ENCODE peak calls at places on chromosomes 4 and X, in four cellular contexts. One of them, this sample, is unnamed.

GRCh38 chr4:169272265-169272886 is 1.6 kb upstream of the SH3RF1 start:
- DNase-seq in Panc1: no peak
- DNase-seq in epithelial cell of proximal tubule: no peak
- DNase-seq in left ventricle myocardium inferior: no peak
- DNase-seq in this sample: no peak

GRCh38 chrX:108070891-108071290 is 20.5 kb downstream of the PSMD10 start:
- DNase-seq in Panc1: no peak
- DNase-seq in left ventricle myocardium inferior: no peak
- DNase-seq in epithelial cell of proximal tubule: no peak
- DNase-seq in this sample: no peak

GRCh38 chrX:6002056-6002455 is 226.6 kb downstream of the NLGN4X start:
- DNase-seq in Panc1: no peak
- DNase-seq in epithelial cell of proximal tubule: no peak
- DNase-seq in left ventricle myocardium inferior: no peak
- DNase-seq in this sample: no peak

GRCh38 chrX:151870603-151871002 is 42.1 kb upstream of the MAGEA4 start:
- DNase-seq in left ventricle myocardium inferior: no peak
- DNase-seq in epithelial cell of proximal tubule: peak
- DNase-seq in Panc1: no peak
- DNase-seq in this sample: no peak

GRCh38 chr4:162727232-162727631 is 439.5 kb downstream of the NAF1 start:
- DNase-seq in Panc1: no peak
- DNase-seq in epithelial cell of proximal tubule: no peak
- DNase-seq in left ventricle myocardium inferior: no peak
- DNase-seq in this sample: no peak

GRCh38 chr4:77146426-77147399 is 10.3 kb upstream of the CCNG2 start:
- DNase-seq in epithelial cell of proximal tubule: no peak
- DNase-seq in left ventricle myocardium inferior: no peak
- DNase-seq in Panc1: no peak
- DNase-seq in this sample: no peak

GRCh38 chrX:49292400-49293362 is 10.8 kb upstream of the GAGE10 start:
- DNase-seq in epithelial cell of proximal tubule: no peak
- DNase-seq in Panc1: no peak
- DNase-seq in left ventricle myocardium inferior: no peak
- DNase-seq in this sample: no peak

GRCh38 chr4:87209696-87210095 is 10.7 kb downstream of the KLHL8 start:
- DNase-seq in left ventricle myocardium inferior: peak
- DNase-seq in Panc1: no peak
- DNase-seq in epithelial cell of proximal tubule: no peak
- DNase-seq in this sample: no peak

GRCh38 chr4:76996445-76996844 is 46.9 kb downstream of the SEPTIN11 start:
- DNase-seq in Panc1: no peak
- DNase-seq in left ventricle myocardium inferior: no peak
- DNase-seq in epithelial cell of proximal tubule: no peak
- DNase-seq in this sample: no peak

GRCh38 chr4:6876440-6876839 is 33.2 kb upstream of the TBC1D14 start:
- DNase-seq in left ventricle myocardium inferior: no peak
- DNase-seq in epithelial cell of proximal tubule: no peak
- DNase-seq in Panc1: no peak
- DNase-seq in this sample: no peak

GRCh38 chr4:82429728-82430192 is 502 bp downstream of the HNRNPDL start:
- DNase-seq in epithelial cell of proximal tubule: no peak
- DNase-seq in Panc1: no peak
- DNase-seq in left ventricle myocardium inferior: no peak
- DNase-seq in this sample: no peak

GRCh38 chr4:139815646-139816601 is 150.3 kb downstream of the MGST2 start:
- DNase-seq in left ventricle myocardium inferior: peak
- DNase-seq in Panc1: no peak
- DNase-seq in epithelial cell of proximal tubule: peak
- DNase-seq in this sample: no peak

GRCh38 chr4:3713346-3713745 is 52.8 kb upstream of the ADRA2C start:
- DNase-seq in epithelial cell of proximal tubule: no peak
- DNase-seq in Panc1: no peak
- DNase-seq in left ventricle myocardium inferior: no peak
- DNase-seq in this sample: no peak

GRCh38 chr4:173990126-173990878 is 293.2 kb downstream of the FBXO8 start:
- DNase-seq in left ventricle myocardium inferior: no peak
- DNase-seq in Panc1: peak
- DNase-seq in epithelial cell of proximal tubule: no peak
- DNase-seq in this sample: no peak

GRCh38 chr4:6331018-6331417 is 61.4 kb downstream of the WFS1 start:
- DNase-seq in Panc1: no peak
- DNase-seq in left ventricle myocardium inferior: no peak
- DNase-seq in epithelial cell of proximal tubule: no peak
- DNase-seq in this sample: no peak

GRCh38 chrX:15416133-15416993 is 32.1 kb upstream of the VEGFD start:
- DNase-seq in Panc1: no peak
- DNase-seq in epithelial cell of proximal tubule: no peak
- DNase-seq in left ventricle myocardium inferior: no peak
- DNase-seq in this sample: no peak

GRCh38 chrX:15497865-15498264 is 2.7 kb upstream of the BMX start:
- DNase-seq in epithelial cell of proximal tubule: no peak
- DNase-seq in Panc1: peak
- DNase-seq in left ventricle myocardium inferior: peak
- DNase-seq in this sample: no peak

GRCh38 chr4:121273191-121273590 is 107.6 kb downstream of the QRFPR start:
- DNase-seq in Panc1: no peak
- DNase-seq in left ventricle myocardium inferior: no peak
- DNase-seq in epithelial cell of proximal tubule: no peak
- DNase-seq in this sample: no peak

GRCh38 chr4:74671074-74671698 is 123.1 kb downstream of the BTC start:
- DNase-seq in left ventricle myocardium inferior: peak
- DNase-seq in epithelial cell of proximal tubule: no peak
- DNase-seq in Panc1: no peak
- DNase-seq in this sample: no peak
- TF ChIP-seq CTCF in left ventricle myocardium inferior: peak
- TF ChIP-seq CTCF in epithelial cell of proximal tubule: peak
- TF ChIP-seq CTCF in Panc1: peak
- TF ChIP-seq CTCF in this sample: peak

GRCh38 chrX:135449637-135450550 is 28.1 kb downstream of the SMIM10L2A start:
- DNase-seq in Panc1: no peak
- DNase-seq in epithelial cell of proximal tubule: no peak
- DNase-seq in left ventricle myocardium inferior: no peak
- DNase-seq in this sample: no peak
- TF ChIP-seq CTCF in Panc1: no peak
- TF ChIP-seq CTCF in epithelial cell of proximal tubule: no peak
- TF ChIP-seq CTCF in left ventricle myocardium inferior: no peak
- TF ChIP-seq CTCF in this sample: no peak

GRCh38 chr4:30719363-30720020 is 677 bp upstream of the PCDH7 start:
- DNase-seq in epithelial cell of proximal tubule: no peak
- DNase-seq in left ventricle myocardium inferior: peak
- DNase-seq in Panc1: no peak
- DNase-seq in this sample: peak

GRCh38 chr4:30717208-30718020 is 2.8 kb upstream of the PCDH7 start:
- DNase-seq in Panc1: no peak
- DNase-seq in epithelial cell of proximal tubule: no peak
- DNase-seq in left ventricle myocardium inferior: peak
- DNase-seq in this sample: peak

GRCh38 chr4:30718021-30718888 is 1.9 kb upstream of the PCDH7 start:
- DNase-seq in epithelial cell of proximal tubule: no peak
- DNase-seq in left ventricle myocardium inferior: peak
- DNase-seq in Panc1: no peak
- DNase-seq in this sample: peak

GRCh38 chr4:30720021-30720655 is at the start of gene PCDH7:
- DNase-seq in Panc1: no peak
- DNase-seq in epithelial cell of proximal tubule: no peak
- DNase-seq in left ventricle myocardium inferior: peak
- DNase-seq in this sample: no peak

GRCh38 chr4:30718889-30719252 is 1.3 kb upstream of the PCDH7 start:
- DNase-seq in epithelial cell of proximal tubule: no peak
- DNase-seq in Panc1: no peak
- DNase-seq in left ventricle myocardium inferior: no peak
- DNase-seq in this sample: no peak
- TF ChIP-seq CTCF in epithelial cell of proximal tubule: no peak
- TF ChIP-seq CTCF in Panc1: peak
- TF ChIP-seq CTCF in left ventricle myocardium inferior: peak
- TF ChIP-seq CTCF in this sample: peak

DNA sequence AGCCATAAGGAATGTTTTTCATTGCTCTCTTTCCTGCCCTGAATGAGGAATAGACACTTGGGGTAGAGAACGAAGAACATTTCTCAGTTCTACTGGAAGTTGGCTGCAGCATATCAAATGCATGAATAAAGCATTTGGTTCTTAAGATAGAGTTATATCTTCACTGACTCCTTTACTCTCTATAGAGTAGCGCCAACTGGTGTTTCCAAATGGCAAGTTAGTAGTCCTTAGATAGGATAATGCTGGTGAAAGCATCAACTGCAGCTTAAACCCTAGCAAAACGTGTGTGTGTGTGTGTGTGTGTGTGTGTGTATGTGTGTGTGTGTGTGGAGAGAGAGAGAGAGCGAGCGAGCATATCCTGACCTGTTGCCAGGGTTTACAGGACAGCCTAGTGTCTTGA is 62.2 kb upstream of the FRMPD4 start:
- DNase-seq in epithelial cell of proximal tubule: no peak
- DNase-seq in left ventricle myocardium inferior: no peak
- DNase-seq in Panc1: no peak
- DNase-seq in this sample: no peak
- TF ChIP-seq CTCF in epithelial cell of proximal tubule: peak
- TF ChIP-seq CTCF in left ventricle myocardium inferior: no peak
- TF ChIP-seq CTCF in Panc1: no peak
- TF ChIP-seq CTCF in this sample: no peak

DNA sequence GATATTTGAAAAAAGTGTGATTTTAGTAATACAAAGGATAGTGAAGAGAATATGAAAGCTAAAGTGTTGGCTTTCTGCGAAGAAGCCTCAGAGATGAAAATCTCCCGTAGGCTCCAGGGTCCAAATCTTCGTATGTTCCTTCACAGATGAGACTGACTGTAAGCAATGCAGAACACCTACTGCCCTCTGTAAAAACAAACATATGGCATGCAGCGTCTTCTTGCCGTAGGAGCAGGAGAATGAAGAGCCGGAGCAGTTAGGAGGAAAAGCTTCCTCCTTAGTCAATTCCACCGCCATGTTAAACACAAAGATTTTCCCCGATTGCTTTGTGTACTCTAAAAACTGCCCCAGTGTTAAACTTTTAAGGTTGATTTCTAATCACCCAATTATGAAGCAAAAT is 22.5 kb downstream of the RWDD4 start:
- DNase-seq in Panc1: no peak
- DNase-seq in epithelial cell of proximal tubule: no peak
- DNase-seq in left ventricle myocardium inferior: no peak
- DNase-seq in this sample: no peak
- TF ChIP-seq CTCF in Panc1: no peak
- TF ChIP-seq CTCF in epithelial cell of proximal tubule: no peak
- TF ChIP-seq CTCF in left ventricle myocardium inferior: no peak
- TF ChIP-seq CTCF in this sample: peak

DNA sequence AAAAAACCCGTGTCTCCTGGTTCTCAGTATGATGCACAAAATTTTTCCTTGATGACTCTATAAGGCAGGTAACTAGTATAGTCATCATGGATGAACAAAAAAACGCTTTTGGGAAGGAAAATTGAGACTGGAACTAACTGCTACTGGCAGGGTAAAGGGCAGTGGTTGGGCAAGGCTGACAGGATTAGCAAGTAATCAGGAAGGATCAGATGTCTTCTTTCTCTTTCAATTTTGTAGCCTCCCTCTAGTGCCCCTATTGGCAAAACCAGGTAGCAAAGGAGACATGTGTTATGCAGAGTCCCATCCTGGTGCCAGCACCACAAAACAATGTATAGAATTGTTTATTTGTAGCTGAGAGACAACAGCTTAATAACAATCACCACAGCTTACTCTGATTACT is 12.8 kb upstream of the SLITRK4 start:
- DNase-seq in epithelial cell of proximal tubule: no peak
- DNase-seq in left ventricle myocardium inferior: no peak
- DNase-seq in Panc1: no peak
- DNase-seq in this sample: no peak
- TF ChIP-seq CTCF in epithelial cell of proximal tubule: peak
- TF ChIP-seq CTCF in left ventricle myocardium inferior: no peak
- TF ChIP-seq CTCF in Panc1: peak
- TF ChIP-seq CTCF in this sample: no peak

GRCh38 chrX:131187234-131187633 is 101.9 kb downstream of the IGSF1 start:
- DNase-seq in epithelial cell of proximal tubule: no peak
- DNase-seq in Panc1: no peak
- DNase-seq in left ventricle myocardium inferior: no peak
- DNase-seq in this sample: no peak
- TF ChIP-seq CTCF in epithelial cell of proximal tubule: no peak
- TF ChIP-seq CTCF in Panc1: no peak
- TF ChIP-seq CTCF in left ventricle myocardium inferior: no peak
- TF ChIP-seq CTCF in this sample: no peak

GRCh38 chrX:135170877-135171519 is at the start of gene CT55:
- DNase-seq in epithelial cell of proximal tubule: no peak
- DNase-seq in left ventricle myocardium inferior: no peak
- DNase-seq in Panc1: no peak
- DNase-seq in this sample: peak
- TF ChIP-seq CTCF in epithelial cell of proximal tubule: no peak
- TF ChIP-seq CTCF in left ventricle myocardium inferior: no peak
- TF ChIP-seq CTCF in Panc1: no peak
- TF ChIP-seq CTCF in this sample: no peak

GRCh38 chr4:53558061-53558801 is 33.1 kb downstream of the LNX1 start:
- DNase-seq in epithelial cell of proximal tubule: no peak
- DNase-seq in Panc1: no peak
- DNase-seq in left ventricle myocardium inferior: no peak
- DNase-seq in this sample: no peak
- TF ChIP-seq CTCF in epithelial cell of proximal tubule: no peak
- TF ChIP-seq CTCF in Panc1: no peak
- TF ChIP-seq CTCF in left ventricle myocardium inferior: no peak
- TF ChIP-seq CTCF in this sample: peak

GRCh38 chrX:17861496-17862011 is 456 bp upstream of the RAI2 start:
- DNase-seq in Panc1: no peak
- DNase-seq in left ventricle myocardium inferior: no peak
- DNase-seq in epithelial cell of proximal tubule: no peak
- DNase-seq in this sample: no peak

GRCh38 chrX:17860179-17860780 is 818 bp downstream of the RAI2 start:
- DNase-seq in epithelial cell of proximal tubule: no peak
- DNase-seq in left ventricle myocardium inferior: peak
- DNase-seq in Panc1: no peak
- DNase-seq in this sample: no peak

GRCh38 chrX:17859609-17860178 is 1.4 kb downstream of the RAI2 start:
- DNase-seq in epithelial cell of proximal tubule: no peak
- DNase-seq in Panc1: no peak
- DNase-seq in left ventricle myocardium inferior: no peak
- DNase-seq in this sample: no peak

GRCh38 chrX:17860811-17861495 is at the start of gene RAI2:
- DNase-seq in Panc1: no peak
- DNase-seq in epithelial cell of proximal tubule: no peak
- DNase-seq in left ventricle myocardium inferior: peak
- DNase-seq in this sample: no peak
- TF ChIP-seq CTCF in Panc1: no peak
- TF ChIP-seq CTCF in epithelial cell of proximal tubule: no peak
- TF ChIP-seq CTCF in left ventricle myocardium inferior: peak
- TF ChIP-seq CTCF in this sample: peak

This sample was measured in chondrocyte.